ENCODE peak calls at places on chromosomes 1 and 21, in six cellular contexts. C is AG09319, A is mesothelial cell of epicardium, H is neural crest cell, K is IMR-90, G is fibroblast of mammary gland. Z is an unnamed sample.

GRCh38 chr1:184945678-184946412 is 28.5 kb downstream of the NIBAN1 start:
- DNase-seq in C (peak; percentile 36), A (no peak), H (no peak), K (peak; percentile 69), G (peak; percentile 84), Z (no peak)

GRCh38 chr21:17613242-17613676 is 558 bp upstream of the BTG3 start:
- DNase-seq in C (no peak), A (no peak), H (no peak), K (no peak), G (peak; percentile 10), Z (no peak)

GRCh38 chr1:91578320-91579109 is 77.9 kb downstream of the CDC7 start:
- DNase-seq in C (no peak), A (no peak), H (no peak), K (no peak), G (no peak), Z (no peak)

GRCh38 chr1:165365344-165365743 is 8.8 kb upstream of the LMX1A start:
- DNase-seq in C (no peak), A (no peak), H (no peak), K (no peak), G (peak; percentile 57), Z (no peak)

GRCh38 chr1:1250828-1251284 is 4.3 kb upstream of the C1QTNF12 start:
- DNase-seq in C (no peak), A (no peak), H (no peak), K (no peak), G (no peak), Z (no peak)

GRCh38 chr1:14880456-14881316 is 272.9 kb upstream of the TMEM51 start:
- DNase-seq in C (peak; percentile 32), A (no peak), H (no peak), K (peak; percentile 26), G (peak; percentile 75), Z (no peak)

GRCh38 chr1:182113879-182114626 is 52.5 kb upstream of the ZNF648 start:
- DNase-seq in C (no peak), A (no peak), H (peak; percentile 14), K (no peak), G (no peak), Z (no peak)

GRCh38 chr21:45138199-45139002 is 64.0 kb downstream of the ADARB1 start:
- DNase-seq in C (no peak), A (no peak), H (peak; percentile 80), K (peak; percentile 67), G (peak; percentile 73), Z (peak; percentile 54)

GRCh38 chr21:29175408-29176147 is 45.1 kb downstream of the MAP3K7CL start:
- DNase-seq in C (peak; percentile 73), A (no peak), H (no peak), K (peak; percentile 75), G (peak; percentile 80), Z (no peak)

GRCh38 chr1:110816945-110817344 is 56.0 kb upstream of the CD53 start:
- DNase-seq in C (no peak), A (no peak), H (no peak), K (no peak), G (no peak), Z (no peak)

GRCh38 chr1:213110349-213111300 is 59.6 kb downstream of the RPS6KC1 start:
- DNase-seq in C (no peak), A (no peak), H (no peak), K (no peak), G (no peak), Z (no peak)

GRCh38 chr1:78005755-78006154 is 1.0 kb downstream of the DNAJB4 start:
- DNase-seq in C (peak; percentile 85), A (no peak), H (no peak), K (peak; percentile 94), G (peak; percentile 91), Z (no peak)

GRCh38 chr1:103336376-103336775 is 189.1 kb upstream of the RNPC3 start:
- DNase-seq in C (no peak), A (no peak), H (peak; percentile 49), K (no peak), G (no peak), Z (no peak)

GRCh38 chr21:28602581-28602980 is 390.1 kb downstream of the LTN1 start:
- DNase-seq in C (no peak), A (no peak), H (no peak), K (no peak), G (no peak), Z (no peak)

GRCh38 chr21:27505516-27505915 is 538.6 kb upstream of the ADAMTS5 start:
- DNase-seq in C (peak; percentile 64), A (no peak), H (no peak), K (peak; percentile 70), G (peak; percentile 79), Z (no peak)

GRCh38 chr1:115275216-115275615 is 62.8 kb downstream of the NGF start:
- DNase-seq in C (no peak), A (no peak), H (no peak), K (peak; percentile 30), G (peak; percentile 46), Z (no peak)

GRCh38 chr1:111476761-111477309 is 3.1 kb downstream of the C1orf162 start:
- DNase-seq in C (no peak), A (no peak), H (no peak), K (no peak), G (no peak), Z (no peak)

GRCh38 chr1:111603979-111604378 is 15.6 kb upstream of the RAP1A start:
- DNase-seq in C (no peak), A (no peak), H (no peak), K (no peak), G (no peak), Z (peak; percentile 62)

GRCh38 chr1:12184008-12184681 is 17.4 kb downstream of the TNFRSF1B start:
- DNase-seq in C (peak; percentile 57), A (no peak), H (peak; percentile 65), K (peak; percentile 85), G (peak; percentile 82), Z (no peak)

GRCh38 chr1:23931481-23931880 is 18.3 kb upstream of the CNR2 start:
- DNase-seq in C (no peak), A (no peak), H (no peak), K (no peak), G (no peak), Z (no peak)

GRCh38 chr1:154861607-154862094 is 8.4 kb downstream of the KCNN3 start:
- DNase-seq in C (no peak), A (no peak), H (no peak), K (peak; percentile 71), G (peak; percentile 31), Z (no peak)

GRCh38 chr1:182056596-182057366 is 4.7 kb downstream of the ZNF648 start:
- DNase-seq in C (no peak), A (no peak), H (no peak), K (no peak), G (no peak), Z (no peak)

GRCh38 chr21:43702785-43703067 is 16.2 kb upstream of the PDXK start:
- DNase-seq in C (no peak), A (no peak), H (no peak), K (no peak), G (peak; percentile 31), Z (no peak)

GRCh38 chr1:181551249-181551648 is 67.9 kb downstream of the CACNA1E start:
- DNase-seq in C (no peak), A (no peak), H (peak; percentile 14), K (no peak), G (no peak), Z (no peak)

GRCh38 chr21:45791562-45792418 is 148.3 kb downstream of the PCBP3 start:
- DNase-seq in C (no peak), A (no peak), H (no peak), K (no peak), G (no peak), Z (no peak)

GRCh38 chr1:37793773-37794371 is at the start of gene MANEAL:
- DNase-seq in C (no peak), A (no peak), H (peak; percentile 47), K (peak; percentile 54), G (peak; percentile 42), Z (peak; percentile 24)

GRCh38 chr1:6273380-6273891 is 12.5 kb upstream of the GPR153 start:
- DNase-seq in C (no peak), A (no peak), H (no peak), K (peak; percentile 74), G (peak; percentile 66), Z (no peak)

GRCh38 chr21:26169061-26169610 is 1.4 kb downstream of the APP start:
- DNase-seq in C (no peak), A (no peak), H (peak; percentile 41), K (peak; percentile 71), G (peak; percentile 73), Z (no peak)

GRCh38 chr1:2115922-2116341 is 65.7 kb downstream of the PRKCZ start:
- DNase-seq in C (no peak), A (no peak), H (no peak), K (peak; percentile 48), G (no peak), Z (no peak)

GRCh38 chr1:23524716-23525401 is 6.2 kb downstream of the E2F2 start:
- DNase-seq in C (no peak), A (no peak), H (no peak), K (no peak), G (no peak), Z (no peak)

GRCh38 chr1:196002906-196003305 is 605.3 kb downstream of the KCNT2 start:
- DNase-seq in C (no peak), A (no peak), H (no peak), K (no peak), G (no peak), Z (no peak)

GRCh38 chr1:190084552-190084951 is 393.1 kb downstream of the BRINP3 start:
- DNase-seq in C (no peak), A (no peak), H (peak; percentile 7), K (no peak), G (no peak), Z (no peak)

GRCh38 chr1:115062542-115063004 is 26.7 kb downstream of the TSPAN2 start:
- DNase-seq in C (no peak), A (no peak), H (no peak), K (no peak), G (no peak), Z (peak; percentile 87)

DNA sequence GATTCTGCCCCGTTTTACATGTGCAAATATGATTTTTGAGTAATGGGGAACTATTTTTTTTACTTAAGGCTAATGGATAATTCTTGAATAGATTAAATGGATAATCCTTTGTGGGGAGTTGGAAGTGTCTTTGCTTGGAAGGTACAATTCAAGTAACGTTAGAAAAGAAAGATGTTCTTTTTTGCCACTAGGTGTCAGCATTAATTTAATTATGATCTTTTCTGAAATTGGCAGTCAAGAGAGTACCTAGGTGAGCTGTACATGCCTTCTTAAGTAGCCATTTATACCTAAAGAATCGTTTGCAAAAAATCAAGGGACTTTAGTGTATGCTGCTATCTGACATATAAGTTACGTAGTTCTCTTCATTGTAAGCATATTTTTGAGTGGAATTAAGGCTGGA is 2.2 kb downstream of the FBXO28 start:
- DNase-seq in C (no peak), A (no peak), H (no peak), K (peak; percentile 68), G (peak; percentile 68), Z (no peak)
- TF ChIP-seq CTCF in C (peak; percentile 27), A (peak; percentile 75), H (peak; percentile 78), K (peak; percentile 60), G (peak; percentile 38), Z (peak; percentile 68)

GRCh38 chr1:43994794-43995790 is 3.7 kb downstream of the CCDC24 start:
- DNase-seq in C (no peak), A (no peak), H (no peak), K (no peak), G (peak; percentile 47), Z (no peak)
- TF ChIP-seq CTCF in C (peak; percentile 38), A (no peak), H (peak; percentile 47), K (peak; percentile 29), G (peak; percentile 51), Z (no peak)

GRCh38 chr1:244056602-244057001 is 5.5 kb downstream of the ZBTB18 start:
- DNase-seq in C (no peak), A (no peak), H (no peak), K (no peak), G (no peak), Z (no peak)
- TF ChIP-seq CTCF in C (no peak), A (no peak), H (no peak), K (no peak), G (no peak), Z (no peak)

GRCh38 chr1:205576805-205577761 is 54.7 kb downstream of the ELK4 start:
- DNase-seq in C (no peak), A (no peak), H (no peak), K (no peak), G (no peak), Z (no peak)
- TF ChIP-seq CTCF in C (no peak), A (no peak), H (no peak), K (no peak), G (no peak), Z (no peak)

Z was measured in natural killer cell.